ENCODE peak calls at places on chromosomes 7 and 10, in seven cellular contexts. P is PC-9, B is uterus, C is endothelial cell, Z is GM23338, U is heart left ventricle, E is MCF 10A. L is an unnamed sample.

GRCh38 chr10:103748020-103748419 is 107.4 kb downstream of the SH3PXD2A start:
- DNase-seq in P (no peak), B (no peak), C (no peak), Z (no peak), U (no peak), E (peak), L (no peak)

GRCh38 chr7:71829499-71829898 is 582.6 kb downstream of the CALN1 start:
- DNase-seq in P (no peak), B (no peak), C (no peak), Z (no peak), U (no peak), E (no peak), L (no peak)

GRCh38 chr10:95506056-95506737 is 55.0 kb downstream of the SORBS1 start:
- DNase-seq in P (no peak), B (no peak), C (no peak), Z (no peak), U (no peak), E (no peak), L (no peak)

GRCh38 chr7:30869794-30870491 is 41.7 kb upstream of the AQP1 start:
- DNase-seq in P (no peak), B (peak), C (peak), Z (no peak), U (peak), E (no peak), L (no peak)

GRCh38 chr10:26730548-26730947 is 33.0 kb downstream of the PDSS1 start:
- DNase-seq in P (no peak), B (no peak), C (no peak), Z (no peak), U (no peak), E (no peak), L (no peak)

GRCh38 chr10:32489935-32490334 is 44.0 kb downstream of the CCDC7 start:
- DNase-seq in P (no peak), B (no peak), C (no peak), Z (no peak), U (no peak), E (no peak), L (no peak)

GRCh38 chr7:23696916-23697441 is 13.0 kb upstream of the STK31 start:
- DNase-seq in P (peak), B (peak), C (peak), Z (peak), U (peak), E (peak), L (peak)

GRCh38 chr10:49141541-49142332 is 7.9 kb upstream of the FAM170B start:
- DNase-seq in P (no peak), B (no peak), C (no peak), Z (no peak), U (no peak), E (no peak), L (no peak)

GRCh38 chr10:79413196-79413595 is 32.2 kb downstream of the ZCCHC24 start:
- DNase-seq in P (peak), B (peak), C (no peak), Z (no peak), U (no peak), E (peak), L (no peak)

GRCh38 chr10:81843042-81843441 is 32.0 kb upstream of the NRG3 start:
- DNase-seq in P (no peak), B (no peak), C (no peak), Z (peak), U (no peak), E (peak), L (no peak)

GRCh38 chr10:132417957-132418441 is 21.0 kb downstream of the PWWP2B start:
- DNase-seq in P (no peak), B (no peak), C (no peak), Z (no peak), U (no peak), E (no peak), L (no peak)

GRCh38 chr10:132937861-132938260 is 4.5 kb downstream of the CFAP46 start:
- DNase-seq in P (no peak), B (no peak), C (no peak), Z (no peak), U (no peak), E (no peak), L (no peak)

GRCh38 chr10:92845926-92846325 is 2.4 kb upstream of the EXOC6 start:
- DNase-seq in P (no peak), B (no peak), C (no peak), Z (no peak), U (no peak), E (no peak), L (no peak)

GRCh38 chr7:142549007-142549406 is 200.3 kb upstream of the PRSS1 start:
- DNase-seq in P (no peak), B (no peak), C (no peak), Z (no peak), U (no peak), E (peak), L (no peak)

GRCh38 chr7:101094791-101095375 is 9.6 kb downstream of the TRIM56 start:
- DNase-seq in P (peak), B (no peak), C (peak), Z (peak), U (peak), E (peak), L (peak)

GRCh38 chr7:1301054-1301811 is 68.6 kb downstream of the UNCX start:
- DNase-seq in P (no peak), B (no peak), C (no peak), Z (no peak), U (no peak), E (no peak), L (peak)

GRCh38 chr7:100087055-100087750 is 1.6 kb upstream of the COPS6 start:
- DNase-seq in P (no peak), B (peak), C (no peak), Z (no peak), U (no peak), E (no peak), L (no peak)

GRCh38 chr10:69279110-69279509 is 814 bp downstream of the HK1 start:
- DNase-seq in P (no peak), B (no peak), C (no peak), Z (no peak), U (no peak), E (no peak), L (no peak)

GRCh38 chr10:33136271-33136670 is 178.2 kb upstream of the ITGB1 start:
- DNase-seq in P (no peak), B (no peak), C (no peak), Z (no peak), U (no peak), E (peak), L (no peak)

GRCh38 chr7:140403878-140404564 is at the start of gene RAB19:
- DNase-seq in P (peak), B (no peak), C (peak), Z (peak), U (no peak), E (peak), L (peak)

GRCh38 chr7:112086496-112087254 is 119.5 kb downstream of the DOCK4 start:
- DNase-seq in P (no peak), B (no peak), C (no peak), Z (no peak), U (no peak), E (no peak), L (no peak)

GRCh38 chr10:97683556-97684357 is 3.3 kb downstream of the AVPI1 start:
- DNase-seq in P (peak), B (no peak), C (no peak), Z (peak), U (no peak), E (peak), L (peak)

GRCh38 chr10:110547139-110547761 is 20.2 kb upstream of the SMC3 start:
- DNase-seq in P (no peak), B (no peak), C (no peak), Z (peak), U (no peak), E (peak), L (no peak)
- TF ChIP-seq CTCF in P (peak), B (peak), C (peak), Z (peak), U (peak), E (peak), L (peak)

GRCh38 chr7:87624628-87625027 is 3.6 kb upstream of the RUNDC3B start:
- DNase-seq in P (no peak), B (no peak), C (no peak), Z (no peak), U (no peak), E (no peak), L (no peak)
- TF ChIP-seq CTCF in P (peak), B (no peak), C (no peak), Z (peak), U (no peak), E (no peak), L (peak)

GRCh38 chr10:7070950-7071349 is 339.9 kb downstream of the SFMBT2 start:
- DNase-seq in P (no peak), B (no peak), C (no peak), Z (no peak), U (no peak), E (no peak), L (no peak)
- TF ChIP-seq CTCF in P (no peak), B (no peak), C (no peak), Z (no peak), U (no peak), E (no peak), L (peak)

GRCh38 chr10:67665491-67665890 is 30.5 kb downstream of the CTNNA3 start:
- DNase-seq in P (no peak), B (no peak), C (no peak), Z (peak), U (peak), E (peak), L (peak)

GRCh38 chr10:67668448-67668847 is 27.5 kb downstream of the CTNNA3 start:
- DNase-seq in P (no peak), B (no peak), C (no peak), Z (no peak), U (no peak), E (peak), L (no peak)

GRCh38 chr10:67663449-67664087 is 32.4 kb downstream of the CTNNA3 start:
- DNase-seq in P (no peak), B (no peak), C (no peak), Z (no peak), U (peak), E (no peak), L (peak)

GRCh38 chr10:67664936-67665335 is 31.1 kb downstream of the CTNNA3 start:
- DNase-seq in P (no peak), B (no peak), C (no peak), Z (no peak), U (no peak), E (no peak), L (no peak)

DNA sequence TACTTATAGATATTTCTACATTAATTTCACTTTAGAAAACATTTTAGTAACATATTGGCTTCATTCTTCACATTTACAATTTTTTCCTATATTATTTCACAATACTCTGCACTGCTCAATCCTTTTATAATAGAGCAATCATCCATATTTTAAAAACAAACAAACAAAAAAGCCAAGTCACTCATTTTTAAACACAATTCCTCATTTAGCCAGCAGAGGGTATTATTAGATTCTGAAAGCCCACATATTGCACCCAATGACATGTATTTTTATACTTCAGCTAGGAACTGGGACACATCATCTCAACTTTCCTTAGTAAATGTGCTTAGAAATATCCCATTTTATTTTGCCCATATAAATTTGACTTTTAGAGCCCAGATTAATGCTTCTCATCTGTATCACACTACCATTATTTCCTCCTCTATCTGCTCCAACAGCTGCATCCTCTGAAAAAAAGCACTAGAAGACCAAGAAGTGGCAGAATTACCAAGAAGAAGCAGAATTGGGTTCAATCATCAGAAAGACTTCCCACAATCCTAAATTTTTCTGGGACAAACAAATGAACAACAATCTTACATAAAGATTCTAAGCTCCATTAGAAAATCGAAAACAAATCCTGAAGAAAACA is 29.5 kb downstream of the CTNNA3 start:
- DNase-seq in P (no peak), B (no peak), C (no peak), Z (peak), U (no peak), E (peak), L (no peak)
- TF ChIP-seq CTCF in P (peak), B (peak), C (peak), Z (peak), U (peak), E (peak), L (peak)

GRCh38 chr10:127649642-127650041 is 87.3 kb upstream of the FOXI2 start:
- DNase-seq in P (no peak), B (no peak), C (peak), Z (peak), U (no peak), E (peak), L (peak)
- TF ChIP-seq CTCF in P (no peak), B (no peak), C (no peak), Z (peak), U (no peak), E (peak), L (peak)

GRCh38 chr7:20776942-20777341 is 9.7 kb downstream of the SP8 start:
- DNase-seq in P (no peak), B (no peak), C (no peak), Z (peak), U (no peak), E (no peak), L (peak)

GRCh38 chr7:20776214-20776875 is 10.3 kb downstream of the SP8 start:
- DNase-seq in P (no peak), B (no peak), C (no peak), Z (peak), U (no peak), E (no peak), L (peak)

GRCh38 chr7:20777377-20778062 is 9.2 kb downstream of the SP8 start:
- DNase-seq in P (no peak), B (no peak), C (no peak), Z (peak), U (no peak), E (no peak), L (no peak)

GRCh38 chr7:20779041-20779440 is 7.6 kb downstream of the SP8 start:
- DNase-seq in P (no peak), B (no peak), C (no peak), Z (no peak), U (no peak), E (no peak), L (peak)

DNA sequence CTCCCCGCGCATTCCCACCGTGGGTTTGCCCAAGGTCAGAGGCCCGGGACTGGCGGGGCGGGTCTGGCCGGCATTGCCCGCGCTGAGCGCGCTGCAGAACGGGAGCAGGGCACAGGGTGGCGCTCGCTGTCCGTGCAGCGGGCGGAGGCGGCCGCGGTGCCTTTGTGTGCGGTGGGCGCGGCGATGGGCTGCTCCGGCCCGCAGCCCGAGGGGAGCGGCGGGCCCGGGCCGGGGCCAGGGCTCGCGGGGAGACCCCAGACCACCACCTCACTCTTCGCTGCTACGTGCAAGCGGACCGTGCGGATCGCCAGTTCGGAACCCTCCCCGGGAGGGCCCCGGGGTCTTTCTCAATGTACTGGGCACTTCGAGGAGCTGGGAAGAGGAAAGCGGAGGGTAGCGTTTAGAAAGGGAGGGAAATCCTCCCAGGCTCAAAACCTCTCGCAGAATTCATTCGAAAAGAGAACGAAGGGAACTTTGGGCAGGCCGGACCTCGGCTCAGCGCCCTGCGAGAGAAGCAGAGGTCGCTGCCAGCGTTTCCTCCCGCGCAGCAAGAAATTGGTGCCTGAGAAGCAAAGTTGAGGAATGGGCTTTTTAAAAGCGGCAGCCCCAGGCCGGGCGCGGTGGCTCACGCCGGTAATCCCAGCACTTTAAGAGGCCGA is 8.5 kb downstream of the SP8 start:
- DNase-seq in P (no peak), B (no peak), C (peak), Z (peak), U (no peak), E (peak), L (peak)
- TF ChIP-seq CTCF in P (no peak), B (no peak), C (peak), Z (peak), U (peak), E (peak), L (peak)

GRCh38 chr7:116169060-116169459 is 41.3 kb upstream of the TES start:
- DNase-seq in P (no peak), B (no peak), C (no peak), Z (no peak), U (no peak), E (no peak), L (no peak)

GRCh38 chr7:116166167-116166566 is 44.2 kb upstream of the TES start:
- DNase-seq in P (no peak), B (no peak), C (no peak), Z (no peak), U (no peak), E (no peak), L (no peak)

GRCh38 chr7:116165717-116166116 is 44.6 kb upstream of the TES start:
- DNase-seq in P (no peak), B (no peak), C (no peak), Z (no peak), U (no peak), E (no peak), L (no peak)

GRCh38 chr7:116164552-116164951 is 45.8 kb upstream of the TES start:
- DNase-seq in P (no peak), B (no peak), C (no peak), Z (no peak), U (no peak), E (no peak), L (no peak)

GRCh38 chr7:116167177-116167576 is 43.2 kb upstream of the TES start:
- DNase-seq in P (no peak), B (no peak), C (no peak), Z (peak), U (no peak), E (no peak), L (peak)
- TF ChIP-seq CTCF in P (no peak), B (no peak), C (no peak), Z (peak), U (no peak), E (no peak), L (peak)

GRCh38 chr10:29636178-29636577 is 1.4 kb upstream of the SVIL start:
- DNase-seq in P (no peak), B (no peak), C (no peak), Z (no peak), U (no peak), E (peak), L (no peak)
- TF ChIP-seq CTCF in P (no peak), B (no peak), C (no peak), Z (no peak), U (no peak), E (no peak), L (no peak)

DNA sequence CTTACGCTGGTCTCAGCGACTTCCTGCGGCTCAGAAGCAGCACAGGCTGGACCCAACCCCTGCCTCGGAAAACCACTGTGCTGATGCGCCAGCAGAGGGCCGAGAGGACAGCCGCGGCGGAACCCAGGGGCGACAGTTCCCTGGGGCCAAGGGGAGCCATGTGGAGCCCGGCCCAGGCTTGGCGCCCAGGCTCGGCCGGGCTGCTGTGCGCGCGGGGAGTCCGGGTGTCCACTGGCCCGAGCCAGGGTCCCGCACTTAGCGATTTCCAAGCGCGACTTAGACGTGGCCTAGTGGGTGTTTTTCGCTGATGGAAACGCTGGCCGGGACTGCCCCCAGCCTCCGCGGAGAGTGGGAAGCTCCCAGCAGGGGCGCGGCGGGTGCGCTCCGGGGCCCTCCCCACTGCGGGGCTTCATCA is 18.6 kb upstream of the ZNF32 start:
- DNase-seq in P (no peak), B (no peak), C (no peak), Z (peak), U (no peak), E (no peak), L (peak)
- TF ChIP-seq CTCF in P (no peak), B (no peak), C (no peak), Z (peak), U (no peak), E (no peak), L (peak)

GRCh38 chr10:18689498-18689897 is 30.3 kb downstream of the ARL5B start:
- DNase-seq in P (no peak), B (no peak), C (no peak), Z (peak), U (no peak), E (peak), L (no peak)
- TF ChIP-seq CTCF in P (peak), B (no peak), C (no peak), Z (peak), U (peak), E (peak), L (peak)

L was measured in endodermal cell.